ENCODE peak calls at places on chromosomes 13 and 19, in six cellular contexts. W, I, U, S, H and X are unnamed samples.

GRCh38 chr13:111886217-111886945 is 180.6 kb upstream of the SOX1 start:
- DNase-seq in W (no peak), I (no peak), U (no peak), S (no peak), H (no peak), X (no peak)

GRCh38 chr19:45153339-45154063 is 7.3 kb downstream of the NKPD1 start:
- DNase-seq in W (peak), I (peak), U (peak), S (peak), H (no peak), X (no peak)

GRCh38 chr19:6739884-6740588 is 556 bp downstream of the TRIP10 start:
- DNase-seq in W (peak), I (no peak), U (peak), S (no peak), H (peak), X (no peak)

GRCh38 chr13:50127017-50127725 is 111.9 kb downstream of the KCNRG start:
- DNase-seq in W (peak), I (no peak), U (peak), S (peak), H (peak), X (no peak)

GRCh38 chr13:87168390-87168789 is 502.8 kb upstream of the SLITRK5 start:
- DNase-seq in W (no peak), I (no peak), U (no peak), S (no peak), H (no peak), X (no peak)

GRCh38 chr13:37640499-37640898 is 41.9 kb upstream of the POSTN start:
- DNase-seq in W (no peak), I (no peak), U (no peak), S (no peak), H (no peak), X (no peak)

GRCh38 chr13:112708560-112709240 is 18.9 kb downstream of the ATP11A start:
- DNase-seq in W (no peak), I (no peak), U (no peak), S (no peak), H (peak), X (no peak)

GRCh38 chr13:60227168-60227567 is 63.4 kb upstream of the DIAPH3 start:
- DNase-seq in W (no peak), I (no peak), U (no peak), S (no peak), H (no peak), X (no peak)

GRCh38 chr19:52345162-52345561 is 9.1 kb downstream of the ZNF610 start:
- DNase-seq in W (no peak), I (no peak), U (no peak), S (no peak), H (no peak), X (no peak)

GRCh38 chr19:15235796-15236195 is 3.5 kb upstream of the EPHX3 start:
- DNase-seq in W (no peak), I (no peak), U (no peak), S (no peak), H (no peak), X (no peak)

GRCh38 chr19:12990447-12990846 is 4.8 kb upstream of the NFIX start:
- DNase-seq in W (no peak), I (no peak), U (no peak), S (no peak), H (no peak), X (no peak)

DNA sequence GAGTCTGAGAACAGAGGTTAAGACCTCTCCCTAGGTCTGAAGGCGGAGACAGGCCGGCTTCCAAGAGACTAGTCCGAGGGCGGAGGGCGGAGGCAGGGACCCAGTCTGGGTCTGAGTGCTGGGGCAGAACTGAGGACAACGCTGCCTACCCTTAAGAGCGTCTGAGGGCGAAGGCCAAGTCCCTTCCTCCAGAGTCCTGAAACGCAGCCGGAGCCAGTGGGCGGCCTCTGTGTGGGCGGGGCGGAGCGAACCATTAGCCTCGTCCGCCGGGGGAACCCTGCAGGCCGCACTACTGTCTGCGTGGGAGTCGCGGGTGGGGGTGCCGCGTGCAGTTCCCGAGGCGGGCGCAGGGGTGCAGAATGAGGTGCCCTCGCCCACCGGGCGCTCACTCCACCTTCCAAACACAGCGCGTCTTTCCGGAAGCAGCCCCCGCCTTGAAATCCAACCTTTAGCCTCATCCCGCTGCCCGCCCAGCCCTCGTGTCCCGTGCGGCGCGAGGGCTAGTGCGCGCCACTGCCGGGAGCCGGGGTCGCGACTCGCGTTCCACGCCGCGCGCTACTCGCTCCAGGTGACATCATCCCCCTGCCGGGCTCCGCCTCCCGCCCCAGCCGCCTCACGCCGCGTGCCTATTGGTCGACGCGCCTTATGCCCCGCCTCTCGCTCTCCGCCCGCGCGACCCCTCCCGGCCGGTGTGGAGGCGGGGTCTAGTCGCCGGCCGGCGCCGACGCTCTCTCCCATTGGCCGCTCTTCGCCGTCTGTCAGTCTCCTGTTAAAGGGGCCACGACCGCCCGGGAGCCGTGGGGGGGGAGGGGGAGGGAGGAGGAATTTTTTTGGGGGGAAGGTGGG is at the start of gene C19orf73:
- DNase-seq in W (peak), I (peak), U (peak), S (peak), H (peak), X (peak)
- TF ChIP-seq CTCF in W (no peak), I (no peak), U (peak), S (peak), H (peak), X (no peak)

DNA sequence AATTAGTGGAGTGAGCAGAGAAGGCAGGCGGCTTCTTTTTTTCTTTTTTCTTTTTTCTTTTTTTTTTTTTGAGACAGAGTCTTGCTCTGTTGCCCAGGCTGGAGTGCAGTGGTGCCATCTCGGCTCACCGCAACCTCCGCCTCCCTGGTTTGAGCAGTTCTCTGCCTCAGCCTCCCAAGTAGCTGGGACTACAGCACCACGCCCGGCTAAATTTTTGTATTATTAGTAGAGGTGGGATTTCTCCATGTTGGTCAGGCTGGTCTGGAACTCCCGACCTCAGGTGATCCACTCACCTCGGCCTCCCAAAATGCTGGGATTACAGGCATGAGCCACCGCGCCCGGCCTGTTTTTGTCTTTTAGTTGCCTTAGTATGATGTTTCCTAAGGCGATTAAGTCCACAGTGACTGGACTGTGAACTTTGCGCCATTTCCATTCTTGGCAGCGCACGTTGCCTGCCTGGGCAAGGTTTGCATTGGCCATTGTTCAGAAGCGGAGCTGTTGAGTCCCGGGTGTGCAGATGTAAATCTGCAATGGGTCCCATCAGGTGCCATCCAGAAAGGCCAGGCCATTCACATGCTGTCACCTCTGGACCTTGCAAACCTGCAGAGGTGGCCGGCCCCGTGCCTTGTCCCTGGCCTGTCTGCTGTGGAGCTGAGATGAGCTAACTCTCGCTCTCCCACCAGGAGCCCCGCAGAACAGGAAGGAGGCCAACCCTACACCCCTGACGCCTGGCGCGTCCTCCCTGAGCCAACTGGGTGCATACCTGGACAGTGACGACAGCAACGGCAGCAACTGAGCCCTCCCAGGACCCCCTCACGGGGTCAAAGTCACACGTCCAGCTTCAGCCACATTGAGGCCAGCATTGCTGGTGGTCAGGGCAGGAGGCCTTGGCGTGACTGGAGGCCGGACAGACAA is 10.9 kb upstream of the SHD start:
- DNase-seq in W (no peak), I (no peak), U (no peak), S (no peak), H (peak), X (no peak)
- TF ChIP-seq CTCF in W (no peak), I (no peak), U (peak), S (no peak), H (no peak), X (no peak)

GRCh38 chr19:31262673-31263308 is 86.4 kb downstream of the TSHZ3 start:
- DNase-seq in W (no peak), I (no peak), U (no peak), S (no peak), H (no peak), X (no peak)

GRCh38 chr19:31261019-31261595 is 88.1 kb downstream of the TSHZ3 start:
- DNase-seq in W (no peak), I (no peak), U (no peak), S (no peak), H (no peak), X (no peak)

GRCh38 chr19:31263317-31263716 is 85.9 kb downstream of the TSHZ3 start:
- DNase-seq in W (no peak), I (no peak), U (no peak), S (no peak), H (no peak), X (no peak)

GRCh38 chr19:31260171-31260933 is 88.9 kb downstream of the TSHZ3 start:
- DNase-seq in W (no peak), I (no peak), U (no peak), S (no peak), H (no peak), X (no peak)

GRCh38 chr19:31261651-31262331 is 87.4 kb downstream of the TSHZ3 start:
- DNase-seq in W (no peak), I (no peak), U (no peak), S (no peak), H (no peak), X (no peak)
- TF ChIP-seq CTCF in W (no peak), I (no peak), U (no peak), S (no peak), H (no peak), X (no peak)

GRCh38 chr19:38838208-38838985 is 6.8 kb upstream of the ECH1 start:
- DNase-seq in W (no peak), I (no peak), U (no peak), S (no peak), H (no peak), X (no peak)
- TF ChIP-seq CTCF in W (no peak), I (no peak), U (no peak), S (no peak), H (peak), X (no peak)

DNA sequence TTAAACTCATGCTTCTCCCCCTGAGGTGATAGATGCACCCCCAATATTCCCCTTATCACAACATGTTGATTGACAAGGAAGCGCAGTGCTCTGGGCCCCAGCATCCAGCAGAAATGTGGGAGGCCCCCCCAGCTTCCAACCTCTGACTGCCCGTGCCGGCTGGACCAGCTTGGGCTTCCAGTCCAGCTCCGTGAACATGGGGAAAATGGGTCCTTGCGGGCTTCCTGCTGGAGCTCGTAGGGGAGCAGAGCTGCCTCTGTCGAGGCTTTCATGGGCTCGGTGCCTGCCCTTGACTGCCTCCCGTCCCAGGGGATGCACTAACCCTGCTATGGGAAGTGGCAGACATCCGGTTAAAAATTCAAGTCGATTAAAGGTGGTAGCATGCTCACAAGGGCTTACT is 188.9 kb downstream of the COL4A1 start:
- DNase-seq in W (no peak), I (no peak), U (no peak), S (no peak), H (no peak), X (no peak)
- TF ChIP-seq CTCF in W (no peak), I (no peak), U (no peak), S (no peak), H (no peak), X (no peak)

GRCh38 chr19:41159861-41160260 is 33.2 kb upstream of the CYP2S1 start:
- DNase-seq in W (no peak), I (no peak), U (no peak), S (no peak), H (no peak), X (no peak)

GRCh38 chr19:41166888-41167804 is 25.9 kb upstream of the CYP2S1 start:
- DNase-seq in W (no peak), I (no peak), U (no peak), S (no peak), H (peak), X (no peak)

GRCh38 chr19:41156207-41156606 is 36.8 kb upstream of the CYP2S1 start:
- DNase-seq in W (no peak), I (no peak), U (no peak), S (no peak), H (no peak), X (no peak)

DNA sequence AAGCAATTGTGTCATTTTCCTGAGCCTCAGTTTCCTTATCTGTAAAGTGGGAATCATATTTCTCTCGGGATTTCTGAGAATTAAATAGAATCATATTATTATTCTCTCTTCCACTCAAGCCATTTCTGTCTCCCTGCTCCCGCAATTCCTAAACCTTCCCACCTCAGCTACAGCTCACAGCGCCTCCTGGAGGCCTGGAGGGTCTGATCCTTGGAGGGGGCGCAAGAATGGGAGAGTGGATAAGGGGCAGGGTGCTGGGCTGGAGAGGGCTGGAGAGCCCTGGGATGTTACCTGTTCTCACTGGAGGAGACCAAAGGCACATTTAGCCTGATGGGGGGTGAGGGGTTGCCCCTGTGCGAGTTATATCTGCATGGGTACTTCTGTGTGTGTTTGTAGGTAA is 31.1 kb upstream of the CYP2S1 start:
- DNase-seq in W (no peak), I (no peak), U (no peak), S (no peak), H (no peak), X (no peak)
- TF ChIP-seq CTCF in W (no peak), I (no peak), U (no peak), S (no peak), H (no peak), X (no peak)

GRCh38 chr19:7869453-7869909 is 4.7 kb downstream of the PRR36 start:
- DNase-seq in W (peak), I (no peak), U (peak), S (peak), H (peak), X (peak)
- TF ChIP-seq CTCF in W (peak), I (no peak), U (peak), S (no peak), H (no peak), X (no peak)

GRCh38 chr13:20297181-20297580 is 65.1 kb upstream of the GJB6 start:
- DNase-seq in W (no peak), I (no peak), U (no peak), S (no peak), H (no peak), X (no peak)

GRCh38 chr13:20291037-20291436 is 58.9 kb upstream of the GJB6 start:
- DNase-seq in W (no peak), I (no peak), U (no peak), S (no peak), H (no peak), X (no peak)

GRCh38 chr13:20291675-20292074 is 59.6 kb upstream of the GJB6 start:
- DNase-seq in W (no peak), I (no peak), U (no peak), S (no peak), H (no peak), X (no peak)

GRCh38 chr13:20295956-20296355 is 63.8 kb upstream of the GJB6 start:
- DNase-seq in W (no peak), I (no peak), U (no peak), S (no peak), H (no peak), X (no peak)

GRCh38 chr13:20294497-20294896 is 62.4 kb upstream of the GJB6 start:
- DNase-seq in W (no peak), I (no peak), U (no peak), S (no peak), H (no peak), X (no peak)
- TF ChIP-seq CTCF in W (no peak), I (no peak), U (no peak), S (no peak), H (no peak), X (no peak)

DNA sequence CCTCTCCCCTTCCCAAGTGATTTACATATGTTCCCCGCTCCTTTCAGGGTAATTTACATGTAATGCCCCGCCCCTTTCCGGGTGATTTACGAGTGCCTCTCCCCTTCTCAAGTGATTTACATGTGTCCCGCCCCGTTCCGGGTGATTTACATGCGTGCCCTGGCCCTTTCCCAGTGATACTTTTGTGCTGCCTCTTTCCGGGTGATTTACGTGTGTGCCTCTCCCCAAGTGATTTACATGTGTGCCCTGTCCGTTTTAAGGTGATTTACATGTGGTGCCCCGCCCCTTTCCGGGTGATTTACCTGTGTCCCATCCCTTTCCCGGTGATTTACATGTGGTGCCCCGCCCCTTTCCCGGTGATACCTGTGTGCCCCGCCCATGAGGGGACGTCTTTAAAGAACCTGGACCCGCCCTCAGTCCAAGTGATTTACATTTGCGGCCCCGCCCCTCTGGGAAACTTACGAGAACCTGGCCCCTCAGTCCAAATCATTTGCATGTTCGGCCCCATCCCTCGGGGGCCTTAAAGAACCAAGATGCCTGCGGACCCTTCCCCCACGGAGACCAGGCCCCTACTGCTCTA is 556 bp upstream of the LENG9 start:
- DNase-seq in W (peak), I (peak), U (peak), S (peak), H (peak), X (peak)
- TF ChIP-seq CTCF in W (no peak), I (no peak), U (no peak), S (no peak), H (no peak), X (no peak)